ENCODE peak calls at places on chromosomes 4 and X, in seven cellular contexts. One of them, this sample, is unnamed.

GRCh38 chr4:134567461-134567860 is 365.9 kb upstream of the PABPC4L start:
- DNase-seq in GM13977: no peak
- DNase-seq in ovary: no peak
- DNase-seq in esophagus squamous epithelium: no peak
- DNase-seq in Peyer's patch: no peak
- DNase-seq in neural crest cell: no peak
- DNase-seq in central memory CD4-positive, alpha-beta T cell: no peak
- DNase-seq in this sample: no peak

GRCh38 chrX:153934473-153935325 is at the start of gene NAA10:
- DNase-seq in neural crest cell: no peak
- DNase-seq in ovary: peak
- DNase-seq in GM13977: peak
- DNase-seq in central memory CD4-positive, alpha-beta T cell: peak
- DNase-seq in esophagus squamous epithelium: no peak
- DNase-seq in Peyer's patch: peak
- DNase-seq in this sample: peak

GRCh38 chr4:20420916-20421315 is 169.2 kb downstream of the SLIT2 start:
- DNase-seq in neural crest cell: no peak
- DNase-seq in Peyer's patch: no peak
- DNase-seq in esophagus squamous epithelium: no peak
- DNase-seq in central memory CD4-positive, alpha-beta T cell: no peak
- DNase-seq in ovary: no peak
- DNase-seq in GM13977: no peak
- DNase-seq in this sample: no peak

GRCh38 chr4:87270144-87270543 is 49.7 kb upstream of the KLHL8 start:
- DNase-seq in neural crest cell: peak
- DNase-seq in GM13977: peak
- DNase-seq in Peyer's patch: no peak
- DNase-seq in ovary: no peak
- DNase-seq in esophagus squamous epithelium: no peak
- DNase-seq in central memory CD4-positive, alpha-beta T cell: no peak
- DNase-seq in this sample: no peak

GRCh38 chr4:80202190-80202711 is 4.9 kb downstream of the PRDM8 start:
- DNase-seq in central memory CD4-positive, alpha-beta T cell: peak
- DNase-seq in Peyer's patch: peak
- DNase-seq in GM13977: peak
- DNase-seq in esophagus squamous epithelium: peak
- DNase-seq in neural crest cell: peak
- DNase-seq in ovary: peak
- DNase-seq in this sample: peak

GRCh38 chrX:1749499-1749898 is 134.6 kb downstream of the ASMT start:
- DNase-seq in central memory CD4-positive, alpha-beta T cell: no peak
- DNase-seq in GM13977: no peak
- DNase-seq in Peyer's patch: no peak
- DNase-seq in ovary: no peak
- DNase-seq in esophagus squamous epithelium: no peak
- DNase-seq in neural crest cell: no peak
- DNase-seq in this sample: no peak

GRCh38 chr4:147780137-147780777 is 48.4 kb downstream of the ARHGAP10 start:
- DNase-seq in Peyer's patch: no peak
- DNase-seq in ovary: no peak
- DNase-seq in esophagus squamous epithelium: no peak
- DNase-seq in neural crest cell: no peak
- DNase-seq in central memory CD4-positive, alpha-beta T cell: no peak
- DNase-seq in GM13977: peak
- DNase-seq in this sample: peak

GRCh38 chr4:13092702-13093101 is 391.4 kb downstream of the RAB28 start:
- DNase-seq in Peyer's patch: no peak
- DNase-seq in central memory CD4-positive, alpha-beta T cell: no peak
- DNase-seq in GM13977: no peak
- DNase-seq in esophagus squamous epithelium: no peak
- DNase-seq in ovary: no peak
- DNase-seq in neural crest cell: no peak
- DNase-seq in this sample: no peak

GRCh38 chrX:73562458-73562857 is 539 bp upstream of the CHIC1 start:
- DNase-seq in ovary: no peak
- DNase-seq in esophagus squamous epithelium: no peak
- DNase-seq in central memory CD4-positive, alpha-beta T cell: no peak
- DNase-seq in GM13977: no peak
- DNase-seq in neural crest cell: no peak
- DNase-seq in Peyer's patch: no peak
- DNase-seq in this sample: no peak

GRCh38 chrX:18464500-18464899 is 39.1 kb downstream of the CDKL5 start:
- DNase-seq in Peyer's patch: no peak
- DNase-seq in esophagus squamous epithelium: no peak
- DNase-seq in neural crest cell: no peak
- DNase-seq in GM13977: no peak
- DNase-seq in central memory CD4-positive, alpha-beta T cell: no peak
- DNase-seq in ovary: no peak
- DNase-seq in this sample: no peak

GRCh38 chr4:127601029-127601428 is 31.7 kb upstream of the INTU start:
- DNase-seq in GM13977: no peak
- DNase-seq in Peyer's patch: no peak
- DNase-seq in neural crest cell: no peak
- DNase-seq in central memory CD4-positive, alpha-beta T cell: no peak
- DNase-seq in esophagus squamous epithelium: no peak
- DNase-seq in ovary: no peak
- DNase-seq in this sample: no peak

GRCh38 chr4:13849778-13850177 is 222.3 kb upstream of the BOD1L1 start:
- DNase-seq in central memory CD4-positive, alpha-beta T cell: no peak
- DNase-seq in ovary: no peak
- DNase-seq in Peyer's patch: no peak
- DNase-seq in GM13977: no peak
- DNase-seq in neural crest cell: no peak
- DNase-seq in esophagus squamous epithelium: no peak
- DNase-seq in this sample: no peak

GRCh38 chrX:55119712-55120111 is 30.9 kb downstream of the PAGE2 start:
- DNase-seq in GM13977: no peak
- DNase-seq in neural crest cell: no peak
- DNase-seq in esophagus squamous epithelium: no peak
- DNase-seq in central memory CD4-positive, alpha-beta T cell: no peak
- DNase-seq in Peyer's patch: no peak
- DNase-seq in ovary: no peak
- DNase-seq in this sample: no peak